ENCODE peak calls at places on chromosome 19, in nine cellular contexts. Z is foreskin fibroblast, A is A549, G is lower lobe of right lung, N is tibial artery, H is skeletal muscle cell, T is astrocyte of the spinal cord, L is breast epithelium, D is heart left ventricle. F is an unnamed sample.

GRCh38 chr19:1785310-1785709 is 26.8 kb downstream of the ATP8B3 start:
- DNase-seq in Z (no peak), G (no peak), H (no peak), N (no peak), L (no peak), T (no peak), A (no peak), D (no peak), F (no peak)

GRCh38 chr19:5696196-5697021 is 6.3 kb downstream of the RPL36 start:
- DNase-seq in G (no peak), T (no peak), N (no peak), H (no peak), D (no peak), Z (no peak), L (no peak), A (no peak), F (no peak)

GRCh38 chr19:32012206-32012605 is 333.2 kb upstream of the ZNF507 start:
- DNase-seq in L (no peak), A (no peak), G (no peak), T (no peak), Z (no peak), D (no peak), N (no peak), H (no peak), F (no peak)

GRCh38 chr19:12946092-12946845 is 607 bp downstream of the RAD23A start:
- DNase-seq in Z (peak), D (peak), T (peak), N (peak), L (peak), G (peak), A (no peak), H (peak), F (peak)

GRCh38 chr19:1307755-1308303 is 22.2 kb downstream of the EFNA2 start:
- DNase-seq in L (no peak), H (no peak), A (no peak), N (no peak), T (no peak), Z (no peak), D (no peak), G (no peak), F (no peak)

GRCh38 chr19:43504426-43505185 is at the start of gene PHLDB3:
- DNase-seq in N (peak), G (peak), A (no peak), D (peak), L (peak), Z (no peak), H (no peak), T (no peak), F (no peak)

GRCh38 chr19:12670159-12670928 is 3.7 kb downstream of the WDR83 start:
- DNase-seq in H (no peak), N (no peak), L (no peak), D (no peak), A (no peak), Z (no peak), G (no peak), T (no peak), F (no peak)

GRCh38 chr19:14943601-14944000 is 2.3 kb downstream of the OR7C2 start:
- DNase-seq in G (no peak), H (no peak), Z (peak), N (no peak), D (no peak), T (no peak), L (no peak), A (no peak), F (no peak)

GRCh38 chr19:13118424-13119193 is 545 bp downstream of the NACC1 start:
- DNase-seq in H (no peak), L (no peak), A (peak), T (peak), Z (no peak), G (peak), N (no peak), D (peak), F (no peak)

GRCh38 chr19:7426986-7427385 is 61.8 kb downstream of the PEX11G start:
- DNase-seq in G (no peak), D (no peak), A (no peak), T (no peak), N (no peak), Z (no peak), L (no peak), H (no peak), F (no peak)

GRCh38 chr19:996051-996838 is 4.0 kb upstream of the GRIN3B start:
- DNase-seq in T (peak), G (no peak), L (peak), A (no peak), N (no peak), Z (no peak), D (no peak), H (no peak), F (no peak)

GRCh38 chr19:29833614-29834261 is 21.9 kb downstream of the CCNE1 start:
- DNase-seq in N (peak), Z (no peak), T (no peak), D (no peak), G (no peak), H (no peak), L (no peak), A (no peak), F (no peak)

GRCh38 chr19:23665651-23666410 is 21.2 kb downstream of the ZNF675 start:
- DNase-seq in G (no peak), H (no peak), A (no peak), N (no peak), L (no peak), Z (no peak), T (no peak), D (no peak), F (no peak)

GRCh38 chr19:35266904-35267817 is 1.6 kb upstream of the USF2 start:
- DNase-seq in N (peak), H (no peak), G (peak), D (peak), L (peak), A (peak), Z (peak), T (no peak), F (no peak)

GRCh38 chr19:40231544-40232424 is 5.3 kb upstream of the CCNP start:
- DNase-seq in H (no peak), A (no peak), L (no peak), Z (peak), G (no peak), T (no peak), N (no peak), D (peak), F (no peak)

GRCh38 chr19:49643466-49643865 is 1.5 kb downstream of the SCAF1 start:
- DNase-seq in T (no peak), Z (no peak), N (no peak), H (no peak), A (no peak), L (no peak), D (no peak), G (no peak), F (no peak)

GRCh38 chr19:15248648-15249559 is 16.7 kb upstream of the EPHX3 start:
- DNase-seq in D (peak), N (peak), T (peak), G (peak), L (peak), A (peak), Z (peak), H (peak), F (peak)

GRCh38 chr19:42253245-42254082 is 1.5 kb downstream of the ERF start:
- DNase-seq in G (peak), N (peak), D (peak), A (peak), T (peak), Z (no peak), L (peak), H (no peak), F (no peak)

GRCh38 chr19:53879145-53880037 is 2.6 kb upstream of the PRKCG start:
- DNase-seq in A (peak), N (peak), H (peak), G (peak), T (peak), Z (peak), L (peak), D (peak), F (peak)

GRCh38 chr19:41903161-41903953 is 20.4 kb downstream of the ARHGEF1 start:
- DNase-seq in A (no peak), L (no peak), T (no peak), D (no peak), Z (no peak), H (no peak), N (no peak), G (no peak), F (no peak)

GRCh38 chr19:35991731-35992450 is 3.1 kb upstream of the SDHAF1 start:
- DNase-seq in G (no peak), Z (no peak), D (no peak), L (no peak), A (no peak), N (no peak), H (no peak), T (no peak), F (no peak)

GRCh38 chr19:19545707-19546106 is 7.6 kb downstream of the CILP2 start:
- DNase-seq in Z (no peak), D (no peak), G (no peak), T (no peak), A (no peak), H (no peak), L (no peak), N (no peak), F (no peak)

GRCh38 chr19:10191347-10191746 is 3.4 kb downstream of the DNMT1 start:
- DNase-seq in T (peak), N (peak), H (peak), D (peak), G (no peak), A (no peak), Z (peak), L (peak), F (peak)

GRCh38 chr19:34808566-34808965 is 35.6 kb upstream of the ZNF599 start:
- DNase-seq in N (no peak), T (peak), Z (peak), G (no peak), L (no peak), A (no peak), H (peak), D (no peak), F (peak)

GRCh38 chr19:23436318-23436717 is 41.0 kb upstream of the ZNF91 start:
- DNase-seq in L (no peak), N (no peak), H (no peak), Z (no peak), D (no peak), G (no peak), A (no peak), T (no peak), F (no peak)

GRCh38 chr19:42113641-42114348 is 18.5 kb downstream of the POU2F2 start:
- DNase-seq in L (no peak), N (no peak), T (peak), H (peak), A (peak), D (no peak), Z (peak), G (no peak), F (peak)

GRCh38 chr19:36604656-36605100 is 435 bp upstream of the ZNF382 start:
- DNase-seq in N (peak), T (peak), H (no peak), Z (peak), L (peak), A (no peak), D (peak), G (peak), F (no peak)

DNA sequence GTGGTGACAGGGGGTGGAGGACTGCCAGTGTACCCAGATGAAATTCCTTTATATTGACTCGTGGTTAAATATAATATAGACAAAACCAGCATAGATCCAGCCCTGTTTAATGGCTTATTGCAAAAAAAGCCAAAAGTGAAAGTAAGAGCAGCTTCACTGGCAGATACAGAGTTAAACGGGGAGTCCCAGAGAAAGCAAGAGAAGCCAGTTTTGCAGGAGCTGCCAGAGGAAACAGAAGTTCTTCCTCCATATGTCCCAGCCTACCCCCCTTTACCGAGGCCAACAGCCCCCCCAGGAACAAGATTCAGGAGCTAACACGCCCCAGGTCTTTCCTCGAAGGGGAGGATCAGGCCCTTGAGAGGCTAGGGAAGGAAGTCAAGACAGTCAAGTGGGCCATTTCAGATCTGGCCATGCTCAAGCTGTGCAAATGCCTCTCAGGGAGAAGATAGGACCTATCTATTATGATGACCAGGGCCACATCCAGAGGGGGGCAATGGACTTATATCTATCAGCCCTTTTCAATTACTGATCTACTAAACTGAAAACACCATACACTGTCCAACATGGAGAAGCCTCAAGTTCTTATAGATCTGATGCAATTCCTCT is 47.2 kb upstream of the ZNF737 start:
- DNase-seq in G (no peak), D (no peak), Z (no peak), L (no peak), H (no peak), A (no peak), T (no peak), N (no peak), F (no peak)
- H3K4me3 ChIP-seq in G (peak), D (no peak), Z (no peak), L (no peak), H (no peak), A (no peak), T (no peak), N (peak), F (no peak)

DNA sequence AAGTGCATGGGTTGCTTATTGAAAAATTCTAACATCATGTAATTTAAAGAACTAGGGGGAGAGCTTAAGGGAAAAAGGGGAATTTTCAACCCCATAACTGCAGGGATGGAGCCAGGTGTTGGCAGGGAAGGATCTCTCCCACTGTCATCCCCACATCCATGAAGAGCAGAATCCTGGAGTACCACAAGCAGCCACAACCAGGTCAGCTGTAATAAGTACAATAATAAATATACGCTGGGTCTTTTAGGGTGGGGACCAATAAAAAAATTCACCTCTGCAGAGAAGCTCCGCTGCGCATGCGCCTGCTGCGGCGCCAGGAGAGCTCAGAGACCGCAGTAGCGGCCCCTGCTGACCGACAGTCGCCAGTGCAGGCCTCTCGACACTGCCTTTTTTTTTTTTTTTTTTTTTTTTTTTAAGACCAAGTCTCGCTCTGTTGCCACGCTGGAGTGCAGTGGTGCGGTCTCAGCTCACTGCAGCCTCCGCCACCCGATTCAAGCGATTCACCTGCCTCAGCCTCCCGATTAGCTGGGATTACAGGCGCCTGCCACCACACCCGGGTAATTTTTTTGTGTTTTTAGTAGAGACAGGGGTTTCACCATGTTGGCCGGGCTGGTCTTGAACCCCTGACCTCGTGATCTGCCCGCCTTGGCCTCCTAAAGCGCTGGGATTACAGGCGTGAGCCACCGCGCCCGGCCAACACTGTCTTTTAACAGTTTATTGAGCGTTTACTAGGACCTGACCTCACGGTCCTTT is 2.5 kb upstream of the EEF2 start:
- DNase-seq in Z (peak), T (peak), A (peak), H (no peak), N (peak), L (peak), D (peak), G (peak), F (no peak)
- H3K4me3 ChIP-seq in Z (peak), T (peak), A (peak), H (peak), N (peak), L (no peak), D (no peak), G (peak), F (peak)

GRCh38 chr19:58395220-58395978 is at the start of gene RNF225:
- DNase-seq in T (no peak), N (no peak), G (no peak), A (no peak), H (no peak), Z (no peak), L (peak), D (no peak), F (no peak)
- H3K4me3 ChIP-seq in T (no peak), N (no peak), G (peak), A (no peak), H (peak), Z (no peak), L (no peak), D (no peak), F (no peak)

DNA sequence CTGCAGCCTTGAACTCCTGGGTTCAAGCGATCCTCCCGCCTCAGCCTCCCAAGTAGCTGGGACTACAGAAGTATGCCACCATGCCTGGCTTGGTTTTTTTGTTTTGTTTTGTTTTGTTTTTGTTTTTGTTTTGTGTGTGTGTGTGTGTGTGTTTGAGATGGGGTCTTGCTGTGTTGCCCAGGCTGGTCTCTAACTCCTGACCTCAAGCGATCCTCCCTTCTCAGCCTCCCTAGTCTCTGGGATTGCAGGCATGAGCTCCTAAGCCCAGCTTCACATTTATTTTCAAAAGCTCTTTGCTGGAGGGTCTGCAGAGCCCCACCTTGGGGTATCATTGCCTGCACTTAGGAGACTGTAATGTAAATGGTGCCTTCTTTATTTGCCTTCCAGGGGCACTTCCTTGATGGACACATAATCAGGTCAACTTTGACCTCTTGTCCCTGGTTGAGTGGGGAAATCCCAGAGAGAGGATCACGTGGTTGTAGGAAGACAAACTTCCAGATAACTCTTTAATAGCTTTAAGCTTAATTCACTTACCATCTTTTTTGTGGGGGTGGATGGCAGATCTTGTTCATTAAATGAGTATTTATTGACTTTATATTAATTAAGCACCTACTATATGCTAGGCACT is 72.9 kb upstream of the NPAS1 start:
- DNase-seq in H (no peak), N (no peak), Z (no peak), T (no peak), A (no peak), L (no peak), G (no peak), D (no peak), F (no peak)
- H3K4me3 ChIP-seq in H (no peak), N (no peak), Z (no peak), T (no peak), A (no peak), L (no peak), G (no peak), D (no peak), F (no peak)

GRCh38 chr19:3097442-3097871 is 3.3 kb downstream of the GNA11 start:
- DNase-seq in H (no peak), G (no peak), N (no peak), Z (no peak), T (no peak), A (no peak), L (no peak), D (no peak), F (no peak)
- H3K4me3 ChIP-seq in H (no peak), G (peak), N (peak), Z (no peak), T (no peak), A (no peak), L (no peak), D (no peak), F (no peak)

DNA sequence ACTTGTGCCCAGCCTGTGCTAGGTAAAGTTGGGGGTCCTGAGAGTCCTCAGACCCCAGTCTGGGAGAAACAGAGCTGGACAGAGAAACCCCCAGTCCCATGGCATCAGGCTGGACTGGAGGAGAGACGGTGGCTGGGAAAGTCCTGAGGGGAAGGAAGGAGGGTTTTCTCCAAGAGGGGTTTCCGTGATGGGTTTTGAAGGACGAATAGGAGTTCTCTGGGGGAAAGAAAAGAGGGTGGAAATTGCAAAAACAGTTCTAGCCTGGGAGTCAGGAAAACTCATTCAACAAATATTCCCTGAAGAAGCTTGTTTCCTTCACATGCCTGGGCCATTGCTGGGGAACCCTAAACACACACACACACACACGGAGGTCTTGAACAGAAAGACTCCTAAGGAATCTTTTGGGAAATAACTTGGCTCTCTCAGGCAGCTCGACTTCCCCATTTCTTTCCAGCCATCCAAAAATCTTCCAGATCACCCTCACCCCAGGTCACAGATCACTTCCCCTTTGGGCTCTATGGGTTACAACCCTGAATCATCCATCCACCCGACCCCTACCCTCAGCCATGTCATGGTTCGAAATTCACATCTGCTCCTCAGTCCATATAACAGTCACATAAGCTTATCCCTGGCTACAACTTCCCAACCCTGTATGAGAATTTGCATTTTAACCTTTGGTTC is 47.6 kb downstream of the COLGALT1 start:
- DNase-seq in N (no peak), G (no peak), H (no peak), D (no peak), T (no peak), Z (no peak), A (no peak), L (no peak), F (no peak)
- H3K4me3 ChIP-seq in N (no peak), G (no peak), H (no peak), D (no peak), T (no peak), Z (no peak), A (no peak), L (no peak), F (no peak)